ENCODE peak calls at places on chromosome 21, in nine cellular contexts. Y is prostate gland, U is HCT116, A is transverse colon, D is body of pancreas, X is gastrocnemius medialis, R is adrenal gland, H is IMR-90, I is thyroid gland. M is an unnamed sample. For H3K4me1, the result is how much of the 10 kb centered on the place peaks cover.

GRCh38 chr21:27498025-27498424 is 531.1 kb upstream of the ADAMTS5 start:
- DNase-seq in I (no peak), A (no peak), U (no peak), X (no peak), D (no peak), H (peak), Y (no peak), R (no peak), M (no peak)

GRCh38 chr21:42990251-42990650 is 15.9 kb downstream of the PKNOX1 start:
- DNase-seq in R (no peak), Y (no peak), A (no peak), D (no peak), X (no peak), H (no peak), I (no peak), U (no peak), M (no peak)

GRCh38 chr21:31103163-31103562 is 64.9 kb upstream of the KRTAP19-8 start:
- DNase-seq in X (no peak), Y (no peak), D (no peak), I (no peak), U (no peak), R (no peak), A (no peak), H (no peak), M (no peak)

GRCh38 chr21:17231124-17231523 is 281.7 kb upstream of the CXADR start:
- DNase-seq in X (no peak), R (no peak), D (no peak), H (no peak), I (no peak), U (no peak), A (no peak), Y (no peak), M (no peak)

GRCh38 chr21:25298512-25299491 is 308.5 kb downstream of the MRPL39 start:
- DNase-seq in H (no peak), D (no peak), I (no peak), Y (no peak), A (no peak), R (no peak), U (no peak), X (no peak), M (no peak)

GRCh38 chr21:29658177-29658933 is 281.4 kb downstream of the GRIK1 start:
- DNase-seq in A (no peak), R (no peak), D (no peak), U (no peak), X (no peak), I (no peak), H (no peak), Y (no peak), M (no peak)

GRCh38 chr21:31298618-31299269 is 45.3 kb downstream of the TIAM1 start:
- DNase-seq in Y (no peak), I (no peak), X (no peak), A (no peak), U (no peak), D (no peak), H (no peak), R (no peak), M (no peak)

GRCh38 chr21:30713786-30714185 is 4.8 kb downstream of the KRTAP21-3 start:
- DNase-seq in D (no peak), R (no peak), I (no peak), H (no peak), X (no peak), A (no peak), U (no peak), Y (no peak), M (no peak)

GRCh38 chr21:34926784-34927548 is 122.1 kb downstream of the RUNX1 start:
- DNase-seq in R (no peak), U (no peak), D (peak), I (no peak), Y (no peak), H (peak), X (no peak), A (peak), M (no peak)

GRCh38 chr21:16071082-16071481 is 341.3 kb downstream of the USP25 start:
- DNase-seq in X (no peak), U (no peak), I (no peak), Y (peak), A (no peak), R (no peak), H (no peak), D (no peak), M (peak)

GRCh38 chr21:27681038-27681437 is 714.1 kb upstream of the ADAMTS5 start:
- DNase-seq in I (no peak), U (no peak), A (no peak), R (no peak), Y (no peak), H (peak), X (no peak), D (no peak), M (no peak)

GRCh38 chr21:38990424-38990794 is 184.7 kb downstream of the ETS2 start:
- DNase-seq in I (no peak), A (peak), H (no peak), X (no peak), R (no peak), U (no peak), D (no peak), Y (no peak), M (no peak)

GRCh38 chr21:21406918-21407317 is 408.7 kb downstream of the NCAM2 start:
- DNase-seq in H (no peak), R (no peak), D (no peak), Y (no peak), X (no peak), I (no peak), U (no peak), A (no peak), M (no peak)

GRCh38 chr21:24115141-24115540 is 1492.1 kb downstream of the MRPL39 start:
- DNase-seq in U (no peak), H (no peak), D (no peak), Y (no peak), R (no peak), I (no peak), A (no peak), X (no peak), M (no peak)

GRCh38 chr21:17195965-17196364 is 316.9 kb upstream of the CXADR start:
- DNase-seq in U (no peak), X (no peak), D (no peak), I (no peak), R (no peak), A (no peak), H (no peak), Y (no peak), M (no peak)

GRCh38 chr21:29360799-29361765 is 62.4 kb downstream of the BACH1 start:
- DNase-seq in X (no peak), I (no peak), R (no peak), H (peak), Y (no peak), A (no peak), U (no peak), D (peak), M (no peak)

GRCh38 chr21:19368944-19369343 is 965.4 kb upstream of the TMPRSS15 start:
- DNase-seq in U (no peak), X (no peak), H (no peak), Y (no peak), A (no peak), D (no peak), R (no peak), I (no peak), M (no peak)

GRCh38 chr21:15367061-15367626 is 302.3 kb upstream of the NRIP1 start:
- DNase-seq in I (no peak), X (no peak), D (no peak), Y (no peak), U (no peak), R (no peak), H (no peak), A (no peak), M (no peak)

GRCh38 chr21:34698270-34699015 is 29.6 kb downstream of the CLIC6 start:
- DNase-seq in R (no peak), U (no peak), Y (no peak), A (no peak), H (no peak), I (no peak), D (no peak), X (no peak), M (no peak)

GRCh38 chr21:38797470-38797869 is 8.3 kb upstream of the ETS2 start:
- DNase-seq in Y (no peak), R (no peak), I (no peak), U (peak), H (no peak), A (peak), X (no peak), D (peak), M (no peak)

GRCh38 chr21:14243877-14244276 is 27.9 kb downstream of the RBM11 start:
- DNase-seq in A (no peak), X (no peak), D (no peak), I (no peak), R (no peak), Y (no peak), H (no peak), U (no peak), M (no peak)

GRCh38 chr21:31873696-31874599 is 1.1 kb downstream of the HUNK start:
- DNase-seq in X (no peak), I (peak), H (peak), U (no peak), A (peak), R (no peak), Y (peak), D (peak), M (peak)

GRCh38 chr21:44515359-44516165 is 24.4 kb downstream of the KRTAP10-1 start:
- DNase-seq in H (no peak), Y (no peak), R (no peak), X (no peak), A (no peak), I (no peak), D (no peak), U (no peak), M (no peak)

GRCh38 chr21:34520769-34521508 is 8.9 kb upstream of the KCNE1 start:
- DNase-seq in X (no peak), Y (no peak), H (no peak), A (no peak), U (no peak), I (no peak), D (peak), R (peak), M (no peak)

GRCh38 chr21:39441502-39442475 is 3.8 kb downstream of the LCA5L start:
- DNase-seq in R (peak), A (no peak), I (peak), Y (no peak), H (peak), X (no peak), U (peak), D (peak), M (no peak)

GRCh38 chr21:34227386-34227852 is 136.4 kb upstream of the KCNE2 start:
- DNase-seq in R (no peak), D (no peak), Y (no peak), H (peak), I (no peak), U (no peak), X (no peak), A (no peak), M (no peak)

GRCh38 chr21:39657091-39657689 is 44.5 kb downstream of the B3GALT5 start:
- DNase-seq in D (peak), Y (no peak), U (no peak), H (no peak), R (no peak), A (no peak), I (no peak), X (no peak), M (no peak)

GRCh38 chr21:34890724-34891609 is 158.1 kb downstream of the RUNX1 start:
- DNase-seq in R (peak), Y (no peak), D (peak), A (peak), U (no peak), H (peak), I (no peak), X (peak), M (peak)

GRCh38 chr21:15908187-15908586 is 178.4 kb downstream of the USP25 start:
- DNase-seq in A (no peak), H (peak), U (no peak), R (no peak), X (no peak), I (no peak), D (no peak), Y (no peak), M (no peak)

GRCh38 chr21:45887121-45887611 is 94.4 kb upstream of the COL6A1 start:
- DNase-seq in I (no peak), X (no peak), R (no peak), H (no peak), Y (no peak), A (no peak), U (no peak), D (no peak), M (no peak)
- H3K4me1 ChIP-seq in I (under half), X (under half), R (under half), H (under half), Y (under half), A (under half), U (under half), D (under half), M (under half)

GRCh38 chr21:26443867-26444266 is 129.2 kb downstream of the CYYR1 start:
- DNase-seq in Y (no peak), D (no peak), U (no peak), A (no peak), I (no peak), X (no peak), H (no peak), R (no peak), M (no peak)

GRCh38 chr21:26445440-26445839 is 127.6 kb downstream of the CYYR1 start:
- DNase-seq in A (no peak), Y (no peak), U (no peak), R (no peak), X (no peak), H (peak), D (no peak), I (no peak), M (no peak)

GRCh38 chr21:26441081-26441610 is 131.9 kb downstream of the CYYR1 start:
- DNase-seq in I (no peak), R (no peak), H (no peak), Y (no peak), X (no peak), D (no peak), U (no peak), A (no peak), M (no peak)

GRCh38 chr21:26444646-26445045 is 128.4 kb downstream of the CYYR1 start:
- DNase-seq in U (no peak), I (no peak), R (no peak), A (no peak), Y (no peak), X (no peak), D (no peak), H (no peak), M (no peak)

DNA sequence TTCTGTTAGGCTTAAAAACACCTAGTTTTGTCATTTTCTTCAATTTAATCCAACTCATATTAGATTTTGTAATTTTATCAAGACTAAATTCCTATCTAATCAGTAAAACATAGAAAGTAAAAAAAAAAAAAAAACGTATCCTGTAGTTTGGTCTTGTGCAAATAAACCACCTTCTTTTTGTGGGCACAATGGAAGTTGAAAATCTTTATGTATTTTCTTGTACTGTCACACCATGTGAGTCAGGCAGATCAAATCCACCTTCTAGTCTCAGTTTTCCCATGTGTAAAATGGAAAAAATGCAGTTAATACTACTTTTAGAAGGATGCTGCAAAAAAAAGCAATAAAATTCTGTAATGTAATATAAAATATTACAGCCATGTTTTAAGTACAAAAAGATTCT is 129.8 kb downstream of the CYYR1 start:
- DNase-seq in A (no peak), U (no peak), I (no peak), Y (no peak), H (no peak), D (no peak), X (no peak), R (no peak), M (no peak)
- H3K27ac ChIP-seq in A (no peak), U (no peak), I (no peak), Y (no peak), H (no peak), D (no peak), X (no peak), R (no peak), M (no peak)

GRCh38 chr21:41446571-41446970 is 20.5 kb downstream of the MX1 start:
- DNase-seq in H (no peak), A (no peak), Y (no peak), X (no peak), R (no peak), I (no peak), D (no peak), U (no peak), M (no peak)

GRCh38 chr21:41453198-41453597 is 27.2 kb downstream of the MX1 start:
- DNase-seq in R (no peak), Y (no peak), I (no peak), A (no peak), D (no peak), X (no peak), U (no peak), H (no peak), M (no peak)

GRCh38 chr21:41447356-41447755 is 21.3 kb downstream of the MX1 start:
- DNase-seq in U (no peak), I (no peak), Y (no peak), R (no peak), X (no peak), D (no peak), A (no peak), H (no peak), M (no peak)

GRCh38 chr21:41451753-41452676 is 26.0 kb downstream of the MX1 start:
- DNase-seq in D (no peak), R (no peak), A (peak), H (no peak), I (no peak), X (no peak), U (no peak), Y (no peak), M (no peak)

GRCh38 chr21:41449613-41450012 is 23.6 kb downstream of the MX1 start:
- DNase-seq in A (no peak), X (no peak), H (no peak), D (no peak), U (no peak), I (no peak), Y (no peak), R (no peak), M (no peak)
- TF ChIP-seq POLR2A in A (no peak), X (no peak), H (no peak), D (no peak), U (no peak), I (no peak), Y (no peak), R (no peak), M (no peak)

DNA sequence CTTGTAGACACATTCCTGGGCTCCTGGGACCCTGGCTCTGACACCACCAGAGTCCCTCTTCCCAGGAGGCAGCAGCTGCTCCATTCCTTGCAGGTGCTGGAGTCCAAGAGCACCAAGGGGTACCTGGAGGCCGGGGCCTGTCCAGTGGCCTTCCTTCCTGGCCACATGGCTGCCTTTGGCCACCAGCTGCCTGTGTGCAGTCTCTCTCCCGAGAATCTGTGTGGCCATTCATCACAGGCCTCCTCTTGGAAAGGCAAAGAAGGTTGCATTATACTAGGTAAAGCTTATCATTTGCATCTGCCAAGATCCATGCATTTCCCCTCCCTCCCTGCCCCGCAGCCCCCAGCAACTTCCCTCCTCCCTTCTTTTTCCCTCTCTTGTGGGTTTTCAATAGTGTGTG is 48.9 kb upstream of the OLIG2 start:
- DNase-seq in R (no peak), U (no peak), D (no peak), I (no peak), Y (no peak), X (no peak), A (no peak), H (no peak), M (no peak)
- H3K4me1 ChIP-seq in R (under half), U (under half), D (under half), I (under half), Y (under half), X (under half), A (under half), H (under half), M (under half)

DNA sequence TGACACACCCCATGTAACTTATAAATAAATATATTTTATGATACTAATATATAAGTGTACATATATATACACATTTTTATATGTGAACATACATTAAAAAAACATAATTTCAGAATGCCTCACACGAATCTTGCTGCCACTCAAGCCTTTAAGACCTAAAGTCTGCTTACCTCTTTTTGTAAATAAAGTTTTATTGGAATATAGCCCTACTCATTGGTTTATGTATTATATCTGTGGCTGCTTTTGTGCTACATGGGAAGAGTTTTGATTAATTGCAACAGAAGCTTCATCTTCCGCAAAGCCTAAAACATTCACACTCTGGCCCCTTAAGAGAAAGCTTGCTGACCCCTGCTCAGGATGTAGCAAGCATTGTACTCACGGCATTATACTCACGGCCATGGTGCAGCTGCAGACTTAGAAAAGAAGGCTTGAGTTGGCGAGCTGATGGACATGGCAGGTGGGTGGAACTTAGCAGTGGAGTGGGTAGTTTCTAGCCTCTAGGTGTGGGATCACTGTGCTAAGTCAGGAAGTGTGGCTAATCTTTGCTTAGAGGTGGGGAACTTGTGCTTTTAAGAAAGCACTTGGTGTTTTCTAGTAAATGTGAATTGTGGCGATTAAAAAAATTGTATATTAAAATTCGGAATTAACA is 80.8 kb downstream of the DYRK1A start:
- DNase-seq in R (no peak), H (no peak), U (no peak), D (no peak), Y (no peak), A (no peak), X (no peak), I (no peak), M (no peak)
- H3K27ac ChIP-seq in R (peak), H (no peak), U (no peak), D (no peak), Y (no peak), A (no peak), X (no peak), I (no peak), M (no peak)